ENCODE peak calls at places on chromosomes 7 and 10, in four cellular contexts. T is GM12878, M is H1, U is K562. O is an unnamed sample. For H3K4me1, the result is how much of the 10 kb centered on the place peaks cover.

GRCh38 chr7:28037220-28038010 is 143.2 kb downstream of the JAZF1 start:
- DNase-seq in T (peak), U (peak), M (no peak), O (peak)

GRCh38 chr10:13348216-13349017 is at the start of gene SEPHS1:
- DNase-seq in T (no peak), U (peak), M (peak), O (peak)

GRCh38 chr7:142711722-142712616 is 37.3 kb upstream of the PRSS1 start:
- DNase-seq in T (no peak), U (peak), M (no peak), O (peak)

GRCh38 chr10:84994722-84995121 is 666.3 kb downstream of the CCSER2 start:
- DNase-seq in M (no peak), U (no peak), T (no peak), O (no peak)

GRCh38 chr7:151378496-151379192 is 31.2 kb downstream of the WDR86 start:
- DNase-seq in M (no peak), T (no peak), U (no peak), O (no peak)

GRCh38 chr7:94028768-94029167 is 24.6 kb upstream of the BET1 start:
- DNase-seq in M (no peak), U (no peak), T (no peak), O (no peak)

GRCh38 chr10:70222340-70222794 is 10.9 kb downstream of the PPA1 start:
- DNase-seq in T (no peak), U (no peak), M (no peak), O (peak)

GRCh38 chr7:22452142-22452763 is 47.7 kb downstream of the STEAP1B start:
- DNase-seq in M (peak), T (no peak), U (peak), O (peak)

GRCh38 chr7:32036557-32036956 is 33.6 kb downstream of the PDE1C start:
- DNase-seq in M (no peak), U (no peak), T (no peak), O (no peak)

GRCh38 chr10:110821508-110821907 is 50.2 kb upstream of the PDCD4 start:
- DNase-seq in U (no peak), M (no peak), T (no peak), O (no peak)

GRCh38 chr10:118760265-118760664 is 5.5 kb upstream of the CACUL1 start:
- DNase-seq in M (no peak), T (no peak), U (no peak), O (no peak)

GRCh38 chr7:159215053-159215452 is 70.4 kb upstream of the VIPR2 start:
- DNase-seq in T (no peak), U (no peak), M (peak), O (no peak)

GRCh38 chr7:159213253-159213652 is 68.6 kb upstream of the VIPR2 start:
- DNase-seq in T (no peak), M (peak), U (no peak), O (no peak)

DNA sequence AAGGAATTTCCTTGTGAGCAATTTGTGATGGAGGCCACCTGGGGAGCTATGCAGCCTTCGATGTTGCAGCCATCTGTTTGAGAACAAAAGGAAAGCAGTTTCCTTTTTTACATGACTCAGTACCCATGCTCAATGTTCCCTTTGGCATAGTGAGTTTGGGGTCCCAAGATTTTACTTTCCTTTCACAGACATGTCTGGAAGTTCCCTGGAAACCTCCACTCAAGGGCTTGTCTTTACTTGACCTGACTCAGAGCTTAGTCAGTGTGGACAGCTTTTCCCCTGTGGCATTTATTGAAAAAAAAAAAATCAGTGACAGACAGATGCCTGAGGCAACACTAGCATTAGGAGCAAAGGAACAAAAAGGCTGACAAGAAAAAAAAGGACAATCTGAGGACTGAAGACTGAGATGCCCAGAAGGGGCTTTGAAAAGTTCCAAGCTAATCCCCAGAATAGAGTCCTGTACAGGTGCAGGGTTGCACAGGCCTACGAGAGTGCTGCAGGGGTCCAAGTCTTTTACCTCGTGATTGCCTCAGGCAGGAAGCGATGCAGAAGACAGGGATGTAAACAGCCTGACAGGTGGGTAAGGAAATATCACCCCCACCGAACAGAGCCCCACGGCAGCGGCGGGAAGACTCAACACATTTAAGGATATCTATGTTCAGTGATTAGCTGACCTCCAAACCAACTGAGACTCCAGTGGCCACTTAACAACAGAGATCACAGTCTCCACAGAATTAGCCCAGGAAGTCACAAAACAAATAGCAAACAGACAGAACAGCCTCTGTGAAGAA is 73.7 kb upstream of the VIPR2 start:
- DNase-seq in U (no peak), M (peak), T (no peak), O (no peak)
- H3K4me1 ChIP-seq in U (under half), M (under half), T (under half), O (under half)

GRCh38 chr7:80999771-81000170 is 80.9 kb upstream of the SEMA3C start:
- DNase-seq in M (no peak), U (no peak), T (no peak), O (no peak)

GRCh38 chr7:81005254-81005653 is 86.4 kb upstream of the SEMA3C start:
- DNase-seq in T (no peak), U (no peak), M (no peak), O (no peak)

GRCh38 chr7:81007053-81007452 is 88.2 kb upstream of the SEMA3C start:
- DNase-seq in T (no peak), M (no peak), U (no peak), O (no peak)

GRCh38 chr7:81002471-81002870 is 83.6 kb upstream of the SEMA3C start:
- DNase-seq in U (no peak), M (no peak), T (no peak), O (no peak)

DNA sequence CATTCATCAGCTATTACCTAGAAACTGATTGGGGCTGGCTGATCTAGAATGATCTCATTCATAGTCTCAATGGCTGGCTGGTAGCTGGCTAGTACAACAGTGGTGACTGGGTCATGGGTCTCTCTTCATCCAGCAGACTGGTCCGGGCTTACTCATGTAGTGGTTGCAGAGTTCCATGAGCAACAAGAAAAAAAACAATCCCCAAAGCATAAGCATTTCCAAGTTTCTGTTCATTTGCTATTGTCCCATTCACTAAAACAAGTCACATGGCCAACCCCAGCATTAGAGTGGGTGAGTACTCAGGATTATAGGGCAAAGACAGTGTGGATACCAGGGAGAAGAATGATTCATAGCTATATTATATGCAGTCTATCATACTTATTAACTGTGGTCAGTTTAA is 85.2 kb upstream of the SEMA3C start:
- DNase-seq in M (no peak), U (no peak), T (no peak), O (no peak)
- TF ChIP-seq EGR1 in M (no peak), U (no peak), T (no peak), O (no peak)

DNA sequence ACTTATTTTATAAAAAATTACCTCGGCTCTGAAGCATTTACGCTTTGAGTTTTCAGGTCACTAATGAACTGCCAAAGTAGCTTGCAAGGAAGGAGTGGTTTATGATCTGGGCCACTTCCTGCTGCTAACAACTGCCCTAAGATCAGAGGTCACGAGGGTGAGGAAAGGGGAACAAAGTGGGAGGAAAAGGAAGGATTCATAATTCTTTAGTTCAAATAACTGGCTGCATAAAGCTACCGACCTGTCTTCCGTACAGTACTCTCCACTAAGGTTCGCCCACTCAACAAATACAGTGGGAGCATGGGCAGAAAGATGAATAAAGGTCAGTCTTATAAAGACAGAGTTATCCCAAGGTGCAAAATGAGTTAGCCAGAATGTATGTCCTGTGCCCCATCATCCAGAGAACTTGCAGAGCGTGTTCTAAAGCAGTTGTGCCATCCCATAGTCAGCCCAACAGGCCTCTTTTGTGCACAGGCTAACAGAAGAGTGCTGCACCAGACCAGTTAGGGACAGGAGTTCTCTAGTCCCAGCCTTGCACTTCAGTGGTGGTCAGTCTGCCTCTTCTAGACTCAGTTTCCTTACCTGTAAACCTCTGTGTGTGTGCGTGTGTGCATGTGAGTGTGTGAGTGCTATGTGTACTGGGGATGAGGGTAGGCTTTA is 65.9 kb downstream of the CREB3L2 start:
- DNase-seq in U (no peak), M (no peak), T (peak), O (no peak)
- H3K4me1 ChIP-seq in U (under half), M (under half), T (under half), O (under half)

GRCh38 chr7:1950623-1951523 is 280.8 kb downstream of the ELFN1 start:
- DNase-seq in U (peak), T (no peak), M (no peak), O (no peak)
- TF ChIP-seq EGR1 in U (no peak), T (no peak), M (no peak), O (no peak)